ENCODE peak calls at places on chromosomes 5 and 9, in seven cellular contexts. X is MM.1S, F is HCT116, T is IMR-90, L is PC-3, D is DND-41, O is neural progenitor cell. P is an unnamed sample.

GRCh38 chr9:126915846-126916543 is 1.4 kb downstream of the RALGPS1 start:
- DNase-seq in X (no peak), O (no peak), F (no peak), L (no peak), D (no peak), T (no peak), P (peak; percentile 5)

GRCh38 chr9:21549251-21549765 is 67.2 kb upstream of the IFNE start:
- DNase-seq in D (no peak), O (no peak), T (peak; percentile 97), F (no peak), X (no peak), L (peak; percentile 83), P (no peak)

GRCh38 chr9:95157491-95158151 is 159.9 kb downstream of the FANCC start:
- DNase-seq in O (no peak), X (no peak), L (peak; percentile 15), D (no peak), F (no peak), T (peak; percentile 94), P (no peak)

GRCh38 chr5:168477060-168477459 is 9.2 kb upstream of the RARS1 start:
- DNase-seq in F (no peak), L (no peak), O (no peak), T (peak; percentile 78), X (no peak), D (no peak), P (no peak)

GRCh38 chr5:9951861-9952260 is 297.8 kb downstream of the ATPSCKMT start:
- DNase-seq in L (no peak), F (no peak), D (no peak), T (no peak), X (no peak), O (no peak), P (no peak)

GRCh38 chr9:128271112-128271511 is 4.7 kb downstream of the GOLGA2 start:
- DNase-seq in F (peak; percentile 77), X (no peak), L (peak; percentile 88), D (no peak), T (no peak), O (no peak), P (no peak)

GRCh38 chr9:107488400-107489143 is 997 bp downstream of the KLF4 start:
- DNase-seq in O (peak; percentile 64), L (peak; percentile 48), D (no peak), X (no peak), F (no peak), T (peak; percentile 49), P (no peak)

GRCh38 chr5:149583394-149583793 is 2.1 kb downstream of the ARHGEF37 start:
- DNase-seq in O (no peak), D (no peak), T (no peak), X (no peak), F (no peak), L (peak; percentile 29), P (no peak)

GRCh38 chr5:4879693-4880303 is 260.3 kb upstream of the ADAMTS16 start:
- DNase-seq in X (peak; percentile 56), T (peak; percentile 47), D (peak; percentile 68), F (peak; percentile 39), L (peak; percentile 88), O (peak; percentile 77), P (no peak)

GRCh38 chr5:69418559-69418958 is 3.6 kb downstream of the MARVELD2 start:
- DNase-seq in F (no peak), L (no peak), D (no peak), X (no peak), T (no peak), O (no peak), P (no peak)

GRCh38 chr9:101677864-101678263 is 60.6 kb downstream of the GRIN3A start:
- DNase-seq in T (no peak), L (no peak), F (no peak), X (no peak), D (no peak), O (no peak), P (no peak)

GRCh38 chr9:36948051-36948450 is 86.0 kb downstream of the PAX5 start:
- DNase-seq in L (no peak), T (no peak), D (no peak), X (no peak), F (no peak), O (no peak), P (no peak)

GRCh38 chr9:33377089-33377715 is 25.2 kb downstream of the AQP7 start:
- DNase-seq in D (no peak), O (no peak), L (no peak), X (no peak), T (no peak), F (no peak), P (no peak)

GRCh38 chr5:6788956-6789649 is 75.9 kb downstream of the TENT4A start:
- DNase-seq in D (no peak), F (no peak), T (no peak), O (no peak), L (no peak), X (no peak), P (no peak)

GRCh38 chr5:6792376-6792775 is 79.1 kb downstream of the TENT4A start:
- DNase-seq in T (no peak), O (no peak), F (no peak), L (no peak), D (no peak), X (no peak), P (no peak)

GRCh38 chr5:6791031-6791577 is 77.9 kb downstream of the TENT4A start:
- DNase-seq in F (no peak), O (no peak), X (no peak), T (no peak), D (no peak), L (no peak), P (no peak)

GRCh38 chr5:6790346-6790865 is 77.2 kb downstream of the TENT4A start:
- DNase-seq in F (no peak), D (no peak), X (no peak), O (no peak), T (no peak), L (no peak), P (no peak)

GRCh38 chr5:6792911-6793451 is 79.7 kb downstream of the TENT4A start:
- DNase-seq in F (no peak), L (no peak), X (no peak), O (no peak), T (no peak), D (no peak), P (no peak)
- H2AFZ ChIP-seq in F (no peak overlapping the region), L (no peak overlapping the region), X (no peak overlapping the region), O (no peak overlapping the region), T (no peak overlapping the region), D (no peak overlapping the region), P (no peak overlapping the region)

DNA sequence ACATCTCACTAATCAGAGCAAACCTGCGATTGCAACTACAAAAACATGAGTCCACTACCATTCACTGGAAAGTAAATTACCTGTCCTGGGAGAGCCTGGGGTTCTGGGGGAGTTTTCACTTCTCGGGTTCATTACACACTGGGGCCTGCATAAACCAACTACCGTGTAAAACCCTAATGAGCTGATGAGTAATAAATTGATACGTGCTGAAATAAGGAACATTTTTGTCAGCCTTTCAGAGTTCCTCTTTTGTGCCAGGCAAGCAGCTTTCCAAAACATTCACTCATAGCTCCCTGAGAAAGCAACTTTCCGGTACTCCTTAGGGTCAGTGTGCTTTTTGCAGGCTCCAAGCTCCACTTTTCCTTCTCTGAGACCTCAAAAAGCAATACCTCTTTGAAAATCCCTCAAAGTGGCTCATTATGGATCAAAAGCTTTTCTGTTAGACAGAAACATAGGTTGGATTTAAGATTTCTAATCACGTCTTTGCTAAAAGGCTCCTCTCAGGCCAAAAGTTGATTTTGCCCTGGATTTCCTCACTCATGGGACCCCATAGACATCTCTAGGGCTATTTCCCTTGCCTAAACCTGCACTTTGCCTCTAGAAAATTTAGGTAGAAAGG is 74.9 kb downstream of the ST8SIA4 start:
- DNase-seq in O (no peak), X (no peak), F (no peak), L (no peak), D (no peak), T (no peak), P (no peak)
- H3K27ac ChIP-seq in O (no peak overlapping the region), X (no peak overlapping the region), F (no peak overlapping the region), L (peak overlapping the region; percentile 61), D (peak overlapping the region; percentile 33), T (no peak overlapping the region), P (peak overlapping the region; percentile 67)

GRCh38 chr9:135282808-135283207 is 195.3 kb downstream of the OLFM1 start:
- DNase-seq in L (no peak), D (no peak), F (no peak), T (no peak), O (no peak), X (no peak), P (no peak)
- H3K9me3 ChIP-seq in L (no peaks in the 10 kb centered on the region), D (peaks cover 3% of the 10 kb centered on the region), F (no peaks in the 10 kb centered on the region), T (peaks cover 27% of the 10 kb centered on the region), O (no peaks in the 10 kb centered on the region), X (no peaks in the 10 kb centered on the region), P (peaks cover 3% of the 10 kb centered on the region)

DNA sequence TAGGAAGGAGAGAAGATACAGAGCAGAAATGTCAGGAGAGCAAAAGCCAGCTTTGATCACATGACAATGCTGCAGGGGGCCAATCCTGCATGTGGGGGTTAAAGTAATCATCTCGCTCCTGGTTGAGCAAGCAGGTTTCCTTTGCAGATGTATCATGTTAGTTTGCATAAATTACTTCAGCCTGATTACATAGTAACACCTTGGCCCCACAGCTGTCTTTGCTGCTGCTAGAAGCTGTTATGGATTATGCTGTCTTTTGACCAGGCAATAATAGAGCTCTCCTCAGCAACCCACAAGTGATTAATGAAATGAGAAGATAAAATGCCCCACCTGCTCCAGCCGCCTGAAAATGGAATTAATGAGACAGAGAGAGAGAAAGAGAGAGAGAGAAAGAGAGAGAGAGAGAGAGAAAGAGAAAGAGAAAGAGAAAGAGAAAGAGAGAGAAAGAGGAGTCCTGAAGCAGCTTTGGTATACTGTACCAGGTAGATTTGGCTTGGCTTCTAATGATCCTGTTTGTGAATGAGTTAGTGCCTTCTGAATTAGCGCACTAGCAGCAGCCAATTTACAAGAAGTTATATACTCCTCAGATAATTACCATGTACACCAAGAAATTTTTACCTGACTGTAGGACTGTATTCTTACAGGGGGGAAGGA is 174.3 kb upstream of the RORB start:
- DNase-seq in L (no peak), O (peak; percentile 8), T (no peak), D (peak; percentile 53), X (peak; percentile 34), F (no peak), P (no peak)
- H2AFZ ChIP-seq in L (no peak overlapping the region), O (no peak overlapping the region), T (no peak overlapping the region), D (peak overlapping the region; percentile 62), X (peak overlapping the region; percentile 51), F (no peak overlapping the region), P (no peak overlapping the region)